ENCODE peak calls at places on chromosomes 13 and 19, in six cellular contexts. D is activated naive CD4-positive, alpha-beta T cell; W is stromal cell of bone marrow; I is left ventricle myocardium superior; L is NCI-H82; H is AG09309. J is an unnamed sample.
A peak's percentile ranks its signal among the peaks of the same experiment; 100 is the strongest.

GRCh38 chr19:14337510-14337909 is 43.7 kb upstream of the ADGRE5 start:
- DNase-seq in D (peak; percentile 14), W (no peak), I (no peak), L (peak; percentile 92), H (no peak), J (peak; percentile 36)

GRCh38 chr19:13842294-13843103 is 34.4 kb upstream of the NANOS3 start:
- DNase-seq in D (peak; percentile 52), W (no peak), I (peak; percentile 94), L (peak; percentile 70), H (no peak), J (peak; percentile 62)

GRCh38 chr13:21326155-21327030 is 132.7 kb downstream of the ZDHHC20 start:
- DNase-seq in D (peak; percentile 20), W (no peak), I (no peak), L (no peak), H (peak; percentile 29), J (no peak)

GRCh38 chr19:1389033-1389940 is 5.6 kb downstream of the NDUFS7 start:
- DNase-seq in D (no peak), W (no peak), I (no peak), L (no peak), H (no peak), J (no peak)

GRCh38 chr13:83907196-83907989 is 25.1 kb upstream of the SLITRK1 start:
- DNase-seq in D (no peak), W (no peak), I (no peak), L (no peak), H (no peak), J (no peak)

GRCh38 chr19:12603714-12604113 is 6.9 kb downstream of the ZNF490 start:
- DNase-seq in D (no peak), W (no peak), I (no peak), L (no peak), H (no peak), J (no peak)

GRCh38 chr19:18415177-18415867 is 3.9 kb upstream of the SSBP4 start:
- DNase-seq in D (no peak), W (peak; percentile 65), I (peak; percentile 84), L (no peak), H (no peak), J (no peak)

GRCh38 chr19:49677232-49677881 is at the start of gene PRMT1:
- DNase-seq in D (peak; percentile 61), W (no peak), I (peak; percentile 67), L (peak; percentile 86), H (no peak), J (peak; percentile 58)

GRCh38 chr19:49894011-49894664 is 2.5 kb downstream of the IL4I1 start:
- DNase-seq in D (no peak), W (no peak), I (no peak), L (no peak), H (no peak), J (no peak)

GRCh38 chr13:38264363-38265134 is 85.1 kb upstream of the UFM1 start:
- DNase-seq in D (no peak), W (no peak), I (no peak), L (peak; percentile 6), H (no peak), J (no peak)

GRCh38 chr13:98103942-98104880 is 38.7 kb upstream of the FARP1 start:
- DNase-seq in D (no peak), W (no peak), I (no peak), L (peak; percentile 33), H (no peak), J (no peak)

GRCh38 chr19:36420961-36421748 is 2.7 kb upstream of the ZFP82 start:
- DNase-seq in D (no peak), W (no peak), I (peak; percentile 69), L (peak; percentile 53), H (no peak), J (peak; percentile 53)

GRCh38 chr19:19259741-19260140 is 13.4 kb downstream of the TM6SF2 start:
- DNase-seq in D (no peak), W (no peak), I (no peak), L (peak; percentile 91), H (no peak), J (peak; percentile 54)